ENCODE peak calls at places on chromosome 20, in nine cellular contexts. P, Q, Z, S, A, W, K, J and Y are unnamed samples.

GRCh38 chr20:35040646-35041045 is 52.0 kb downstream of the TRPC4AP start:
- DNase-seq in P (no peak), Q (no peak), Z (no peak), S (no peak), A (no peak), W (no peak), K (no peak), J (no peak), Y (no peak)

GRCh38 chr20:49029203-49029602 is 16.9 kb upstream of the CSE1L start:
- DNase-seq in P (no peak), Q (no peak), Z (no peak), S (no peak), A (no peak), W (no peak), K (peak), J (no peak), Y (no peak)

GRCh38 chr20:17943343-17943742 is 25.3 kb downstream of the SNX5 start:
- DNase-seq in P (no peak), Q (no peak), Z (no peak), S (no peak), A (no peak), W (peak), K (no peak), J (no peak), Y (no peak)

GRCh38 chr20:18057106-18057993 is at the start of gene OVOL2:
- DNase-seq in P (no peak), Q (no peak), Z (peak), S (no peak), A (peak), W (peak), K (no peak), J (peak), Y (peak)

GRCh38 chr20:32623667-32624157 is 38.6 kb upstream of the NOL4L start:
- DNase-seq in P (no peak), Q (no peak), Z (peak), S (no peak), A (no peak), W (no peak), K (no peak), J (no peak), Y (no peak)

GRCh38 chr20:13271977-13272975 is 51.2 kb downstream of the ISM1 start:
- DNase-seq in P (no peak), Q (peak), Z (no peak), S (no peak), A (no peak), W (no peak), K (no peak), J (no peak), Y (no peak)

GRCh38 chr20:41734506-41734945 is 116.3 kb upstream of the CHD6 start:
- DNase-seq in P (no peak), Q (peak), Z (peak), S (peak), A (no peak), W (no peak), K (peak), J (no peak), Y (peak)

GRCh38 chr20:62733891-62734290 is 25.3 kb downstream of the NTSR1 start:
- DNase-seq in P (no peak), Q (no peak), Z (no peak), S (no peak), A (peak), W (no peak), K (no peak), J (no peak), Y (no peak)

GRCh38 chr20:32535316-32535952 is 49.7 kb downstream of the NOL4L start:
- DNase-seq in P (no peak), Q (no peak), Z (no peak), S (no peak), A (no peak), W (no peak), K (no peak), J (no peak), Y (no peak)

GRCh38 chr20:36179170-36179945 is 24.8 kb downstream of the EPB41L1 start:
- DNase-seq in P (no peak), Q (no peak), Z (no peak), S (no peak), A (no peak), W (no peak), K (no peak), J (no peak), Y (no peak)

GRCh38 chr20:32157611-32158010 is 48.1 kb downstream of the TM9SF4 start:
- DNase-seq in P (peak), Q (no peak), Z (no peak), S (no peak), A (no peak), W (no peak), K (no peak), J (no peak), Y (no peak)

GRCh38 chr20:24208652-24209051 is 220.1 kb upstream of the GGTLC1 start:
- DNase-seq in P (no peak), Q (no peak), Z (no peak), S (no peak), A (no peak), W (no peak), K (no peak), J (no peak), Y (no peak)

GRCh38 chr20:62413896-62414481 is 6.9 kb upstream of the CABLES2 start:
- DNase-seq in P (no peak), Q (no peak), Z (no peak), S (no peak), A (no peak), W (no peak), K (no peak), J (no peak), Y (no peak)

GRCh38 chr20:34968020-34968775 is 12.5 kb downstream of the MYH7B start:
- DNase-seq in P (no peak), Q (no peak), Z (no peak), S (no peak), A (no peak), W (no peak), K (no peak), J (no peak), Y (no peak)

GRCh38 chr20:53942121-53942816 is 128.1 kb downstream of the BCAS1 start:
- DNase-seq in P (no peak), Q (no peak), Z (no peak), S (no peak), A (no peak), W (no peak), K (no peak), J (no peak), Y (no peak)

DNA sequence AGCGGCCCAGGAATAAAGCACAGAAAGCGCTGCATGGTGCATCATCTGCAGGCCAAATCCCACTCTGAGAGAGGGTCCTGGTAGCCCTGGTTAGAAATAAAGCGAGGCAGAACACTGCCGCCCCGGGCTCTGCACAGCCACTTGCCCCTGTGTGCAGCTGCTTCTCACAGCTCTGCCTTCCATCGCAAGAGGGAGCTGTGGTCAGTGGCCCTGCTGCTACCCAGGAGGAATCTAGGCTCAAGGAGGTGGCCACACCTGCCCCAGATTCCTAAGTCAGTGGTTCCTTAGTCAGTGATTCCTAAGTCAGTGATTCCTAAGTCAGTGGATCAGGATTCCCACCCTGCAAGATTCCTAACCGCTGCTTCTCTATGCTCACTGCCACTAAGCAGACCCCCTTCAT is 8.8 kb downstream of the CDH4 start:
- DNase-seq in P (no peak), Q (no peak), Z (no peak), S (no peak), A (no peak), W (no peak), K (no peak), J (no peak), Y (no peak)
- TF ChIP-seq CTCF in P (no peak), Q (no peak), Z (no peak), S (no peak), A (no peak), W (no peak), K (peak), J (no peak), Y (no peak)

GRCh38 chr20:1535420-1536175 is 21.9 kb downstream of the SIRPD start:
- DNase-seq in P (peak), Q (no peak), Z (no peak), S (no peak), A (peak), W (no peak), K (no peak), J (no peak), Y (no peak)

GRCh38 chr20:1537731-1538058 is 19.8 kb downstream of the SIRPD start:
- DNase-seq in P (peak), Q (no peak), Z (no peak), S (no peak), A (peak), W (peak), K (no peak), J (no peak), Y (no peak)

GRCh38 chr20:1538655-1539054 is 18.9 kb downstream of the SIRPD start:
- DNase-seq in P (no peak), Q (no peak), Z (no peak), S (no peak), A (no peak), W (no peak), K (no peak), J (no peak), Y (no peak)

GRCh38 chr20:1539816-1540215 is 17.7 kb downstream of the SIRPD start:
- DNase-seq in P (no peak), Q (no peak), Z (no peak), S (no peak), A (no peak), W (no peak), K (no peak), J (no peak), Y (no peak)

DNA sequence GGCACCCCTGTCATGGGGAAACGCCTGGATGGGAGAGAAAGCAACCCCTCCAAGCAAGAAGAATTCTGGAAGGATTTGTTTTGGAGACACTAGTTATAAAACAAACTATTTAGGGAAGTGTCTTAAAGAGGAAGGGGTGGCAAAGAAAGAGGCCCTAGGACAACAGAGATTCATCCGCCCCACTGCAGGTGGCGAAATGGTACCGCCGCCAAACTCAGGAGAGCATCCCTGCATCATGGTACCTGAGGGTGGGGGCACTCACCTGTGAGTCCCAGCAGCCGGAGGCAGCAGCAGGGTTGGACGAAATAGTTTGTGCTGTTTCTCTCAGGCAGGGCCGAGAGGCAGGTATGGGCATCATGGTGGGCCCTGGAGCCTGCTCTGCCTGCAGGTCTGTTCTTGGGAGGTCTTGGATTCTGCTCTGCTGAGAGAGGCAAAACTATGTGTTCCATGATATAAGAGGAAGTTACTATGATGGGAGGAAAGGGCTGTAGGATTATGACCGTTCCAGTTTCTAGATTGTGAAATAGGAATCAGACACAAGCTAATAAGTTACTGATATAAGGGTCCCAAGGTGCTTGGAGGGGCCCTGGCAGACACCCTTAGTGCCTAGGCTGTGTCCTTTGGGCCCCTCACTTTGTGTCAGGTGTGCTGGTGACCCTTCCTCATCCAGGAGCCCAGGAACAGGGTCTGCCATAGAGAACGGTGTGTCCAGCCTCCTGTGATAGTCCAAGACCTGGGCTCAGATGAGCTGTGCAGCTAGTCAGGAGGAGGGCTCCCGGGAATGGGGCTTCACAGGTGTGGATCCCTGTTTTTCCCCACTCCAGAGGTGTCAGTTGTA is 20.4 kb downstream of the SIRPD start:
- DNase-seq in P (peak), Q (no peak), Z (no peak), S (no peak), A (no peak), W (no peak), K (no peak), J (no peak), Y (no peak)
- TF ChIP-seq CTCF in P (no peak), Q (no peak), Z (no peak), S (no peak), A (no peak), W (no peak), K (no peak), J (no peak), Y (no peak)

GRCh38 chr20:2340136-2340535 is 40.6 kb upstream of the TGM6 start:
- DNase-seq in P (no peak), Q (no peak), Z (no peak), S (no peak), A (no peak), W (no peak), K (no peak), J (no peak), Y (no peak)
- TF ChIP-seq CTCF in P (no peak), Q (no peak), Z (no peak), S (no peak), A (no peak), W (no peak), K (no peak), J (no peak), Y (no peak)

DNA sequence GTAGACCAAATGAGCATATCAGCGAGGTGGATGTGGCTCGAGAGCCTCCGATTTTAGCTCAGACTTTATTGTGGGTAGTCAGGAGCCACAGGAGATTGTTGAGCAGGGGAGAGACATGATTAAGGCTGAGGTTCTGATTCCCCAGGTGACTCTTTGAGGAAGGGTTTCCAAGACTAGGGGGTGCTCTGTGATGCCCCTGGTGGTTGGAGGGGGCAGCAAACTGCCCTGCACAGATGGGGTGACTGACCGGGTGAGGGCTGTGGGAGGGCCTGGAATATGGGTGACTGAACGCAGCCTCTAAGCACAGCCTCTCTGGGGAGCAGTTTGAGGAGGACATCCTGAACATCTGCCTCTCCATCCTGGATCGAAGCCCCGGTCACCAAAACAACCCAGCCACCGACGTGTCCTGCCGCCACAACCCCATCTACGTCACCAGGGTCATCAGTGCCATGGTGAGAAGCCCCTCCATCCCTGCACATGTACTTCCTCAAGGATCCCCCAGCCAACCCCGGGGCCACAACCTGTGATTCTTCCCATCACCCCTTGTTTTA is 17.0 kb downstream of the TGM6 start:
- DNase-seq in P (no peak), Q (no peak), Z (no peak), S (no peak), A (no peak), W (peak), K (no peak), J (no peak), Y (no peak)
- TF ChIP-seq CTCF in P (no peak), Q (no peak), Z (peak), S (peak), A (no peak), W (no peak), K (no peak), J (no peak), Y (no peak)